ENCODE peak calls at places on chromosomes 1 and 21, in four cellular contexts. T, W, Z and X are unnamed samples.

GRCh38 chr21:25961042-25961441 is 209.5 kb downstream of the APP start:
- DNase-seq in T (no peak), W (peak), Z (no peak), X (no peak)

GRCh38 chr1:63405021-63405420 is 37.6 kb downstream of the ALG6 start:
- DNase-seq in T (no peak), W (no peak), Z (no peak), X (no peak)

GRCh38 chr1:208071425-208072031 is 160.6 kb upstream of the CD34 start:
- DNase-seq in T (peak), W (no peak), Z (no peak), X (no peak)

GRCh38 chr1:56539403-56539802 is 40.0 kb downstream of the PLPP3 start:
- DNase-seq in T (no peak), W (no peak), Z (no peak), X (no peak)

GRCh38 chr1:150160964-150161626 is 11.4 kb downstream of the PLEKHO1 start:
- DNase-seq in T (peak), W (no peak), Z (no peak), X (no peak)

GRCh38 chr21:44763451-44764318 is 37.9 kb downstream of the UBE2G2 start:
- DNase-seq in T (no peak), W (no peak), Z (no peak), X (no peak)

GRCh38 chr1:190001187-190001586 is 476.5 kb downstream of the BRINP3 start:
- DNase-seq in T (peak), W (no peak), Z (no peak), X (no peak)

GRCh38 chr1:1431845-1432565 is 3.5 kb upstream of the VWA1 start:
- DNase-seq in T (no peak), W (no peak), Z (no peak), X (peak)

GRCh38 chr1:18957136-18957521 is 653 bp upstream of the IFFO2 start:
- DNase-seq in T (no peak), W (no peak), Z (no peak), X (peak)

GRCh38 chr1:59804301-59804700 is 10.4 kb upstream of the HOOK1 start:
- DNase-seq in T (no peak), W (peak), Z (no peak), X (no peak)

GRCh38 chr1:186099362-186100064 is 275.5 kb downstream of the TPR start:
- DNase-seq in T (no peak), W (no peak), Z (no peak), X (no peak)

GRCh38 chr1:218686258-218686657 is 341.1 kb downstream of the TGFB2 start:
- DNase-seq in T (peak), W (peak), Z (no peak), X (no peak)

GRCh38 chr1:222240536-222241181 is 307.2 kb downstream of the HHIPL2 start:
- DNase-seq in T (peak), W (no peak), Z (no peak), X (peak)

GRCh38 chr1:185474440-185475149 is 157.6 kb upstream of the IVNS1ABP start:
- DNase-seq in T (no peak), W (no peak), Z (no peak), X (no peak)

GRCh38 chr1:110056776-110057175 is 13.7 kb downstream of the ALX3 start:
- DNase-seq in T (peak), W (no peak), Z (no peak), X (no peak)

GRCh38 chr1:223364685-223365382 is 858 bp upstream of the SUSD4 start:
- DNase-seq in T (no peak), W (no peak), Z (no peak), X (peak)

GRCh38 chr1:203324103-203325003 is 19.0 kb downstream of the BTG2 start:
- DNase-seq in T (no peak), W (no peak), Z (no peak), X (no peak)

GRCh38 chr1:115337633-115338456 is at the start of gene NGF:
- DNase-seq in T (peak), W (no peak), Z (no peak), X (no peak)
- TF ChIP-seq FOS in T (no peak), W (no peak), Z (no peak), X (no peak)

GRCh38 chr1:54228638-54229079 is 28.7 kb downstream of the MRPL37 start:
- DNase-seq in T (no peak), W (no peak), Z (no peak), X (no peak)

GRCh38 chr1:54227836-54228435 is 28.0 kb downstream of the MRPL37 start:
- DNase-seq in T (no peak), W (no peak), Z (no peak), X (no peak)

GRCh38 chr1:54225378-54225777 is 25.4 kb downstream of the MRPL37 start:
- DNase-seq in T (no peak), W (no peak), Z (no peak), X (no peak)

GRCh38 chr1:54225986-54226559 is 26.1 kb downstream of the MRPL37 start:
- DNase-seq in T (no peak), W (no peak), Z (no peak), X (no peak)

DNA sequence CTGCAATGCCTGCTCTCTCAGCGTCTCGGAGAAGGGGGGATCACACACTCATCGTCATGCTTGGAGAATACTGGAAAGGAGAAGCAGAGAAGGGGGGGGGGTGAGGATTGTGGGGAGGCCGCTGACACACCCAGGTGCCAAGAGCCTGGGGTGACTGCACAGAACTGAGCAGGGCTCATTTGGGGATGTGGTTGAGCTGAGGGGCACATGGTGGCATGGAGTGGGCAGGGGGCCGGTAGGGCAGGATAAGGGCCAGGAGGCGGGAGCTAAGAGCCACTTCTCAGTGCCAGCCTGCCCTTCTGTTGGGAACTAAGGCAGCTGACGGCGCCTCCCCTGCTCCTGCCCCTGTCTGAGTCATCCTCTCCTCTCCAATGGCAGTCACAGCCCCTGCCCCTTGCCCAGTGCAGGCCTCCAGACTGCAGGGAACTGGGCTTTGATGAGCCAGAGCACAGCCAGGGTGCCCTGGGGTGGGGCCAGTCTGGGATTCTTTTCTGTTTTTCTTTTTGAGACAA is 27.2 kb downstream of the MRPL37 start:
- DNase-seq in T (peak), W (no peak), Z (no peak), X (no peak)
- TF ChIP-seq FOS in T (peak), W (no peak), Z (no peak), X (no peak)

DNA sequence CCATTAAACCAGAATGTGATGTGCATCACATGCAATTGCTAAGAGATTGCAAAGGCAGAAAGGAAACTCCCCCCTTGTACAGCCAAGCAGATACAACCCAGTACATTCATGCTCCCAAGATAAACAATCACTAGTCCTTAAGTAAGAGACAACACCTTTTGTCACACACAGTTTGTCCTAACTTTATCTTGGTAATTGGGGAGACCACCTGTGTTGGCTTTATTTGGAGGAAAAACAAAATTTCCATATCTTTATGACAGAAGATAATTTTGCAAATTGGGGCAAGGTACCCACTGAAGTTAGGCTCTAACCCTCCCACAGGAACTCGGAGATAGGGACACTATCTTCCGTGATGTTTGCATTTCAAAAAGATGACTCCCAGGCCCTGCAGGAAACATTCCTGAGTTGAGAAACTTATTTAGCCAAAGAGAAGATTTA is 175.0 kb upstream of the TNR start:
- DNase-seq in T (peak), W (no peak), Z (no peak), X (no peak)
- TF ChIP-seq FOS in T (peak), W (no peak), Z (no peak), X (no peak)

GRCh38 chr1:198380275-198380674 is 160.2 kb downstream of the ATP6V1G3 start:
- DNase-seq in T (no peak), W (no peak), Z (no peak), X (no peak)
- TF ChIP-seq FOS in T (no peak), W (no peak), Z (no peak), X (no peak)

GRCh38 chr1:13652238-13652637 is 47.8 kb upstream of the PRDM2 start:
- DNase-seq in T (no peak), W (no peak), Z (no peak), X (no peak)

GRCh38 chr1:13646533-13646932 is 53.5 kb upstream of the PRDM2 start:
- DNase-seq in T (no peak), W (no peak), Z (no peak), X (no peak)

DNA sequence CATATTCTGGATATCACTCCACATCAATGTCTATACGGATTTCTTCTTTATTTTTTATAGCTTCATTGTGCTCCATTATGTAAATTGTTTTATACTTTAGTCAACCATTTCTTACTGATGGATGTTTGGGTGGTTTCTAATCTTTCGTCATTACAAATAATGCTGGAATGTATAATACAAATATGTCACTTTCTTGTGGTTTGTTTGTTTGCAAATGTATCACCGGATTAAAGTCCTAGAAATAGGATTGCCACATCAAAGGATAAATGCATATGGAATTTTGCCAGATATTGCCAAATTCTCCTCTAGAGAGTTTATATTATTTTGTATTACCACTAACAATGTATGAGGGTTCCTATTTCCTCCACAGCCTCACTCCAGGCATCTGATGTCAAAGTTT is 48.7 kb upstream of the PRDM2 start:
- DNase-seq in T (no peak), W (no peak), Z (no peak), X (no peak)
- TF ChIP-seq FOS in T (no peak), W (no peak), Z (no peak), X (no peak)

DNA sequence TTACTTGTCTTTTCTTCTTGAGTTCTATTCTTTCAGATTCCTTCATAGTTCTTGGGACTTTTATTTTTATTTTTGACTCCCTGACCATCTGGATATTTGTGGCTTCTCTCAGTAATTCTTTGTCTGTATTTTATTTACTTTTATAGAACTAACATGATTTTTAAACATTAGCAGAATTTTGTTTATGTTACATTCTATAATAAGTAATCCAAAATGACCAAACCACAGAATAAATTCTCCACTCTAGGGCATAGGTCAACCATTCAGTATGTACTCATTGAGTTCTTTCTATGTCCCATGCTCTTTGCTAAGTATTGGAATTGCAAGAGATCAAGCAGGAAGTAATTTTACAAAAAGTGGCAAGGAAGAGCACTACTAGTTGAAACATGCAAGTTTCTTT is 969.0 kb downstream of the TTLL7 start:
- DNase-seq in T (no peak), W (no peak), Z (no peak), X (no peak)
- TF ChIP-seq FOS in T (no peak), W (no peak), Z (no peak), X (no peak)

GRCh38 chr1:17214876-17215544 is 10.1 kb downstream of the PADI1 start:
- DNase-seq in T (no peak), W (no peak), Z (no peak), X (no peak)

GRCh38 chr1:17212009-17212408 is 7.1 kb downstream of the PADI1 start:
- DNase-seq in T (no peak), W (no peak), Z (no peak), X (no peak)

GRCh38 chr1:17211377-17211776 is 6.4 kb downstream of the PADI1 start:
- DNase-seq in T (no peak), W (no peak), Z (no peak), X (no peak)

GRCh38 chr1:17213433-17214148 is 8.7 kb downstream of the PADI1 start:
- DNase-seq in T (no peak), W (no peak), Z (no peak), X (no peak)

DNA sequence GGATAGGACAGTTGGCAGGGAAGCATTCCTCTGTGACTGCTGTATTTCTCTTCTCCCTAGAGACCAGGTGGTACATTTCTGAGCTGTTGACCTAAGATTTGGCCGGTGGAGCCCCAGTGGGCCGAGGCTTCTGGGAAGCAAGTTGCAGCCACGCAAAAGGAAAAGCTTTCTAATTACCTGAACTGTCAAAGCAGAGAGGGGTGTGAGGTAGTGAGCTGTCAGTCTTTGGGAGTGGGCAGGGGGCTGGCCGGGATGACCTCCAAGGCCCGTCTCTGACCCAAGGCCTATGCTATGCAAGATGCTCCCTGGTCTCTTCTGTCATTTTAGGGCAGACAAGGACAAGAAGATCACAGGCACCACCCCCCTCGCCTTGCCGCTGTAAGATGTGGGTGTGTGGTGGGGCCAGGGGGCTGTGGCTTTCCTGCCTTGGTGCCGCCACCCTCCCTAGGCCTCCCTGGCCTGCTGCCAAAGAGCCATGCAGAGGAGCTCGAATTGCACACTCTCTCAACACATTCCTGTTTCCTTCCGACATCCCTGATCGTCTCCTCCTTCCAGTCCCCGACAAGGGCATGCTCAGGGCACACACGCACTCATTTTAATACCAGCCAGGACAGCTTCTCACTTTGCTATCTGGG is 7.7 kb downstream of the PADI1 start:
- DNase-seq in T (peak), W (peak), Z (no peak), X (no peak)
- TF ChIP-seq FOS in T (no peak), W (no peak), Z (no peak), X (no peak)

DNA sequence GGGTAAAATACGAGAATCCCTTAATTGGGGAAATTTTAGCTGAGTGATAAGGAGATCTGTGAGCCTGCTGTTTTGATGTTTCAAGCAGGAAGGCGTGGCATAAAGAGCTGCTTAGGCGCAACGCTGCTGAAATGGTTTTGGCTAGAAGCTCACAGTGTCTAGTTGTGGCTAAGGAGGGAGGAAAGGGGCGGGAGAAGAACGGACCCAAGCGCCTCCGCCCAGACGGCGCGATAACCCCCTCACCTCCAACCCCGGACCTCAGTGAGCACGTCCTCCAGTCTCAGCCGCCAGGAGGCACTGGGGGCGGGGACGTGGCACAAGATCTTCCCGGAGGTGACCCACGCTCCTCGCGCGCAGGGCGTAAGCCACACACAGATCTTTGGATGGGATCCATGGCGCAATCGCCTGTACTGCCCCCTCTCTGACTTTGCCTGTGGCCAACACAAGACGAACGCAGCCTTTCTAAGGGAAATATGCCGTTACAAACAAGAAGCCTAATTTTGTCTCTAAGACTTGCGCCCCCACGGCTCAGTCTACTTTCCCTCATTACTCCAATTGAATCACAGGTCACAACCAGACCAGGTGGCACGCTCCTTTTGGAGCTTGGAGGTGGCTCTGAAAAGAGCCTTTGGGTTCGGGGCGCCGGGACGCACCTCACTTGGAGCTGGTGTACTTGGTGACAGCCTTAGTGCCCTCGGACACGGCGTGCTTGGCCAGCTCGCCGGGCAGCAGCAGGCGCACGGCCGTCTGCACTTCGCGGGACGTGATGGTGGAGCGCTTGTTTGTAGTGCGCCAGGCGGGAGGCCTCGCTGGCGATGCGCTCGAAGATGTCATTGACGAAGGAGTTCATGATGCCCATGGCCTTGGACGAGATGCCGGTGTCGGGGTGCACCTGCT is 23.4 kb upstream of the RNF187 start:
- DNase-seq in T (peak), W (no peak), Z (no peak), X (peak)
- TF ChIP-seq FOS in T (no peak), W (no peak), Z (no peak), X (no peak)

DNA sequence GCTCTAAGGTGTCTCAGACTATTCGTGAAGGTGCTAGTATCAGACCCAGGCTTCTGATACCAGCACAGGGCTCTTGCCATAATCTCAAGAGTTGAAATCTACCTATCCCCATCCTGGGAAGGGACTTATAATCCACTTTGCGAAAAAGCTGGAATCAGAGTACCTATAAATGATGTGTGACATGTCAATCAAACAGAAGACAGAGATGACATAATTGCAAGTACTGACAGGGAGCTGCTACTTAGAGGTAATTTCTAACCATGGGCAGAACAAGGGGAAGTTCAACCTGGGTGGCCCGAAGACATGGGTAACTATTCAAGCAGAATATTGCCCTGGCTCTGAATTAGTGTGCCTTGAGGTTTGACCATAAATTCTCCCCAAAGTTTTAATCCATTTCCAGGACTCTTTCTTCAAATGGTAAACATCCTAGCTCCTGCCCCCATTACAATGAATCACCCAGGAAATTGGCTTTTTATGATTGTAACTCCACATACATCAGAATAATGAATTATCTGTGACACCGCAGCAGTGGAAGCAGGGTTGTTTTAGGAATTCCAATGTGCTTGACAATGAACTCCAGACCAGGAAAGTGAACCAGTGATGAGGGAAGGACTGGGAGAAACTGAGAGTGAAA is 37.2 kb downstream of the KANK4 start:
- DNase-seq in T (no peak), W (no peak), Z (no peak), X (no peak)
- TF ChIP-seq FOS in T (no peak), W (no peak), Z (no peak), X (no peak)

DNA sequence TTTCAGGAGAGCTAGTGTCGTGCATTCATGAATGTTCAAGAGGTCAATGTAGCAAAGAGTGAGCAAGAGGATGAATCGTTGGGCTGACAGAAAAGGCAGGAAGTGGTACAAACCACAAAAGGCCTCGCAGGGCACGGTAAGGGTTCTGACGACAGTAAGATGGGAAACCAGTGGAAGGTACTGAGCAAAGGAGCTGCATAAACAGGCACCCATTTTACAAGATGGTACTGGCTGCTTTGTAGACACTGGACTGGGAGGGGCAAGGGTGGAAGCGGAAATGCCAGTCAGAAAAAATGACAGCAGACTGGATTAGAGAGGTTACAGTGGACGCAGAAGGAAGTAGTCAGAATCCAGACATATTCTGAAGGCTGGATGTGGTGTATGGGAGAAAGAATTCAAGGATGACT is 123.5 kb downstream of the PTPN14 start:
- DNase-seq in T (peak), W (peak), Z (peak), X (no peak)
- TF ChIP-seq FOS in T (peak), W (no peak), Z (no peak), X (no peak)